ENCODE peak calls at places on chromosomes 3 and 15, in five cellular contexts. P is fibroblast of lung; I is EL; M is CD8-positive, alpha-beta T cell; S is psoas muscle. Q is an unnamed sample.

GRCh38 chr3:149494022-149494758 is 19.7 kb downstream of the TM4SF4 start:
- DNase-seq in P (peak), I (peak), M (no peak), S (peak), Q (peak)

GRCh38 chr3:187870360-187871203 is 125.3 kb upstream of the BCL6 start:
- DNase-seq in P (no peak), I (no peak), M (no peak), S (no peak), Q (no peak)

GRCh38 chr15:61315471-61315870 is 86.4 kb upstream of the RORA start:
- DNase-seq in P (no peak), I (no peak), M (no peak), S (no peak), Q (no peak)

GRCh38 chr3:31011383-31011782 is 116.9 kb upstream of the GADL1 start:
- DNase-seq in P (no peak), I (no peak), M (no peak), S (no peak), Q (no peak)

GRCh38 chr3:37136067-37136466 is 38.3 kb downstream of the LRRFIP2 start:
- DNase-seq in P (no peak), I (no peak), M (no peak), S (no peak), Q (no peak)

GRCh38 chr3:133301194-133301593 is 98.7 kb upstream of the BFSP2 start:
- DNase-seq in P (peak), I (peak), M (no peak), S (no peak), Q (no peak)

GRCh38 chr3:172280406-172281051 is 167.7 kb downstream of the GHSR start:
- DNase-seq in P (peak), I (peak), M (no peak), S (no peak), Q (no peak)

GRCh38 chr3:142958707-142959106 is 4.8 kb downstream of the PAQR9 start:
- DNase-seq in P (peak), I (peak), M (no peak), S (peak), Q (no peak)

GRCh38 chr3:197024881-197025735 is 4.5 kb downstream of the MELTF start:
- DNase-seq in P (no peak), I (no peak), M (no peak), S (no peak), Q (peak)

GRCh38 chr15:31332020-31332680 is 5.5 kb downstream of the KLF13 start:
- DNase-seq in P (no peak), I (no peak), M (no peak), S (no peak), Q (no peak)